ENCODE peak calls at places on chromosomes 7 and 10, in five cellular contexts. U is uterus, S is transverse colon, X is Calu3, M is cardiac muscle cell. R is an unnamed sample.

GRCh38 chr7:11831383-11831726 is 643 bp downstream of the THSD7A start:
- DNase-seq in U (no peak), S (no peak), X (peak), M (peak), R (no peak)

GRCh38 chr7:116511552-116512523 is 12.3 kb downstream of the CAV2 start:
- DNase-seq in U (no peak), S (no peak), X (no peak), M (peak), R (peak)

GRCh38 chr7:138204285-138204988 is 128.2 kb downstream of the AKR1D1 start:
- DNase-seq in U (no peak), S (no peak), X (no peak), M (peak), R (no peak)

GRCh38 chr10:88165849-88166271 is 302.4 kb downstream of the PTEN start:
- DNase-seq in U (no peak), S (no peak), X (no peak), M (peak), R (no peak)

GRCh38 chr7:32890010-32890552 is 1.5 kb downstream of the KBTBD2 start:
- DNase-seq in U (no peak), S (no peak), X (no peak), M (peak), R (no peak)

GRCh38 chr7:123580406-123581161 is 21.0 kb upstream of the ASB15 start:
- DNase-seq in U (no peak), S (no peak), X (peak), M (peak), R (no peak)

GRCh38 chr10:103479135-103479534 is at the start of gene CALHM3:
- DNase-seq in U (no peak), S (no peak), X (peak), M (no peak), R (no peak)

GRCh38 chr10:119323085-119323670 is 115.8 kb downstream of the GRK5 start:
- DNase-seq in U (no peak), S (no peak), X (no peak), M (no peak), R (no peak)

GRCh38 chr10:49631975-49632374 is 18.1 kb downstream of the CHAT start:
- DNase-seq in U (no peak), S (no peak), X (no peak), M (no peak), R (no peak)

GRCh38 chr10:1662361-1663025 is 74.8 kb downstream of the ADARB2 start:
- DNase-seq in U (no peak), S (no peak), X (no peak), M (no peak), R (no peak)

GRCh38 chr7:45979275-45980180 is 58.5 kb upstream of the IGFBP3 start:
- DNase-seq in U (no peak), S (no peak), X (no peak), M (no peak), R (no peak)

GRCh38 chr7:96131525-96131924 is 190.4 kb downstream of the SLC25A13 start:
- DNase-seq in U (no peak), S (no peak), X (no peak), M (no peak), R (no peak)

GRCh38 chr10:31036209-31036608 is 4.5 kb upstream of the ZNF438 start:
- DNase-seq in U (no peak), S (no peak), X (no peak), M (no peak), R (no peak)

GRCh38 chr7:68203246-68203645 is 1206.6 kb downstream of the TYW1 start:
- DNase-seq in U (no peak), S (no peak), X (no peak), M (no peak), R (no peak)

GRCh38 chr7:100171087-100171681 is 2.8 kb upstream of the GAL3ST4 start:
- DNase-seq in U (no peak), S (peak), X (no peak), M (no peak), R (no peak)

GRCh38 chr10:124010024-124010423 is 83.4 kb downstream of the CHST15 start:
- DNase-seq in U (no peak), S (no peak), X (no peak), M (no peak), R (no peak)

GRCh38 chr7:87152897-87153641 is 816 bp downstream of the DMTF1 start:
- DNase-seq in U (peak), S (peak), X (peak), M (peak), R (peak)

GRCh38 chr10:133131754-133132710 is 28.0 kb upstream of the KNDC1 start:
- DNase-seq in U (peak), S (no peak), X (no peak), M (no peak), R (no peak)

GRCh38 chr7:45921699-45922519 is 837 bp upstream of the IGFBP3 start:
- DNase-seq in U (peak), S (peak), X (peak), M (peak), R (peak)

GRCh38 chr10:123093489-123093888 is 42.3 kb upstream of the HMX3 start:
- DNase-seq in U (no peak), S (no peak), X (no peak), M (no peak), R (no peak)

GRCh38 chr10:60172363-60172990 is 217.2 kb downstream of the ANK3 start:
- DNase-seq in U (no peak), S (no peak), X (peak), M (no peak), R (no peak)

GRCh38 chr10:118808601-118809371 is 54.0 kb upstream of the CACUL1 start:
- DNase-seq in U (no peak), S (no peak), X (no peak), M (no peak), R (no peak)

GRCh38 chr7:18425873-18426520 is 69.6 kb upstream of the HDAC9 start:
- DNase-seq in U (no peak), S (no peak), X (no peak), M (no peak), R (no peak)

GRCh38 chr10:119268871-119269506 is 61.6 kb downstream of the GRK5 start:
- DNase-seq in U (no peak), S (no peak), X (no peak), M (no peak), R (no peak)

GRCh38 chr10:103736763-103737162 is 118.6 kb downstream of the SH3PXD2A start:
- DNase-seq in U (no peak), S (no peak), X (no peak), M (no peak), R (no peak)

GRCh38 chr10:69413221-69413865 is 3.4 kb downstream of the TACR2 start:
- DNase-seq in U (peak), S (peak), X (peak), M (peak), R (peak)

GRCh38 chr10:87723500-87723899 is 63.8 kb downstream of the PAPSS2 start:
- DNase-seq in U (no peak), S (no peak), X (no peak), M (no peak), R (no peak)

GRCh38 chr7:135923700-135924261 is 53.4 kb downstream of the MTPN start:
- DNase-seq in U (no peak), S (no peak), X (peak), M (peak), R (no peak)

GRCh38 chr7:24721378-24722030 is 35.8 kb downstream of the GSDME start:
- DNase-seq in U (no peak), S (no peak), X (peak), M (no peak), R (no peak)

GRCh38 chr7:72183835-72184234 is 228.3 kb downstream of the CALN1 start:
- DNase-seq in U (no peak), S (no peak), X (no peak), M (peak), R (no peak)

GRCh38 chr10:106175760-106176377 is 988.6 kb downstream of the SORCS1 start:
- DNase-seq in U (no peak), S (no peak), X (no peak), M (peak), R (no peak)

GRCh38 chr7:112869111-112869774 is 79.0 kb upstream of the TMEM168 start:
- DNase-seq in U (no peak), S (peak), X (peak), M (peak), R (no peak)

GRCh38 chr10:15197276-15197675 is 28.8 kb upstream of the NMT2 start:
- DNase-seq in U (no peak), S (no peak), X (no peak), M (peak), R (no peak)

GRCh38 chr7:51038573-51038972 is 255.9 kb upstream of the GRB10 start:
- DNase-seq in U (no peak), S (no peak), X (no peak), M (no peak), R (no peak)

GRCh38 chr7:36823353-36823752 is 99.1 kb upstream of the AOAH start:
- DNase-seq in U (no peak), S (no peak), X (no peak), M (no peak), R (no peak)

GRCh38 chr10:121592155-121592890 is 5.9 kb downstream of the FGFR2 start:
- DNase-seq in U (no peak), S (no peak), X (no peak), M (no peak), R (no peak)

GRCh38 chr7:74056096-74056915 is 27.3 kb upstream of the LIMK1 start:
- DNase-seq in U (no peak), S (no peak), X (no peak), M (no peak), R (no peak)

GRCh38 chr7:15720849-15721471 is 34.5 kb upstream of the MEOX2 start:
- DNase-seq in U (peak), S (peak), X (peak), M (peak), R (peak)